ENCODE peak calls at places on chromosome 9, in five cellular contexts. T, L, C, N and E are unnamed samples.

GRCh38 chr9:99601506-99601905 is 220.2 kb upstream of the NR4A3 start:
- DNase-seq in T (no peak), L (no peak), C (no peak), N (no peak), E (peak)

GRCh38 chr9:21381752-21382339 is 3.4 kb downstream of the IFNA2 start:
- DNase-seq in T (no peak), L (no peak), C (no peak), N (no peak), E (no peak)

GRCh38 chr9:14346826-14347407 is 33.0 kb upstream of the NFIB start:
- DNase-seq in T (no peak), L (peak), C (peak), N (no peak), E (peak)

GRCh38 chr9:14082732-14083131 is 231.2 kb downstream of the NFIB start:
- DNase-seq in T (no peak), L (no peak), C (no peak), N (no peak), E (no peak)

GRCh38 chr9:134730011-134730760 is 88.6 kb downstream of the COL5A1 start:
- DNase-seq in T (no peak), L (no peak), C (peak), N (no peak), E (peak)

GRCh38 chr9:89919171-89919681 is 314.4 kb downstream of the GADD45G start:
- DNase-seq in T (no peak), L (peak), C (no peak), N (peak), E (peak)

GRCh38 chr9:12696931-12697622 is 3.9 kb downstream of the TYRP1 start:
- DNase-seq in T (no peak), L (no peak), C (no peak), N (no peak), E (no peak)

GRCh38 chr9:17906841-17907779 is 328.2 kb downstream of the SH3GL2 start:
- DNase-seq in T (peak), L (peak), C (peak), N (no peak), E (peak)

GRCh38 chr9:134284273-134284672 is 42.0 kb upstream of the RXRA start:
- DNase-seq in T (no peak), L (no peak), C (peak), N (peak), E (no peak)

GRCh38 chr9:71638627-71639026 is 129.7 kb downstream of the CEMIP2 start:
- DNase-seq in T (no peak), L (no peak), C (no peak), N (peak), E (no peak)

GRCh38 chr9:35734096-35734495 is 1.6 kb downstream of the CREB3 start:
- DNase-seq in T (no peak), L (no peak), C (no peak), N (no peak), E (no peak)

GRCh38 chr9:101512116-101512515 is 21.5 kb upstream of the RNF20 start:
- DNase-seq in T (no peak), L (no peak), C (no peak), N (no peak), E (no peak)

GRCh38 chr9:92984976-92985375 is 37.7 kb downstream of the FGD3 start:
- DNase-seq in T (no peak), L (no peak), C (no peak), N (no peak), E (no peak)

GRCh38 chr9:2050236-2050635 is 35.1 kb downstream of the SMARCA2 start:
- DNase-seq in T (no peak), L (no peak), C (no peak), N (no peak), E (no peak)

GRCh38 chr9:109802491-109802890 is 22.5 kb downstream of the PALM2AKAP2 start:
- DNase-seq in T (no peak), L (no peak), C (no peak), N (no peak), E (no peak)

GRCh38 chr9:109683521-109683920 is 96.5 kb upstream of the PALM2AKAP2 start:
- DNase-seq in T (no peak), L (no peak), C (no peak), N (no peak), E (no peak)

GRCh38 chr9:124602204-124602603 is 95.0 kb upstream of the NR5A1 start:
- DNase-seq in T (no peak), L (no peak), C (no peak), N (no peak), E (no peak)

GRCh38 chr9:6902423-6902822 is 144.7 kb downstream of the KDM4C start:
- DNase-seq in T (no peak), L (no peak), C (no peak), N (no peak), E (no peak)

GRCh38 chr9:84072621-84073180 is 92.1 kb downstream of the RMI1 start:
- DNase-seq in T (no peak), L (no peak), C (no peak), N (no peak), E (no peak)

GRCh38 chr9:127907867-127908659 is 8.7 kb upstream of the ST6GALNAC6 start:
- DNase-seq in T (no peak), L (no peak), C (peak), N (no peak), E (no peak)

GRCh38 chr9:14428781-14429230 is 114.9 kb upstream of the NFIB start:
- DNase-seq in T (peak), L (peak), C (peak), N (peak), E (peak)

GRCh38 chr9:751137-752051 is 90.1 kb upstream of the DMRT1 start:
- DNase-seq in T (no peak), L (no peak), C (no peak), N (peak), E (peak)

GRCh38 chr9:747567-747966 is 93.9 kb upstream of the DMRT1 start:
- DNase-seq in T (no peak), L (no peak), C (no peak), N (no peak), E (no peak)

GRCh38 chr9:748861-749497 is 92.5 kb upstream of the DMRT1 start:
- DNase-seq in T (no peak), L (no peak), C (no peak), N (no peak), E (no peak)

GRCh38 chr9:750264-750967 is 91.1 kb upstream of the DMRT1 start:
- DNase-seq in T (no peak), L (no peak), C (peak), N (peak), E (no peak)

DNA sequence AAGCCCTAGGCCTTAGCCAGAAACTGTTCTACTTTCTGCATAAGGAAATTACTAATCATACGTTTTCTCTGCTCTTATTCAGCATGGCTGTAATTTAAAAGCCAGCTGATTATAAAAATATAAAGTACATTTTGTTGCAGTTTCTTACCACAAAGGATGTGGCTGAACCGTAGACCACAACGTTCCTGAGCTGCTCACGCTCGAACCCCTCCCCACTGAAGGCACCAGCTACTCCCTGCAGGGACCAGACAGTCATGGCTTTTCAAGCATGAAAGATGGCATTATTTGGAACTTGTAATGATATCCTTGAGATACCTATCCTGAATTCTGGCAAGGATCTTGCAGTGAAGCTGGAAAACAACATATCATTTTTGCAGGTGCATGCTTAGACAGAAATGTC is 91.8 kb upstream of the DMRT1 start:
- DNase-seq in T (no peak), L (peak), C (no peak), N (no peak), E (no peak)
- H3K4me3 ChIP-seq in T (no peak), L (no peak), C (no peak), N (no peak), E (no peak)

GRCh38 chr9:105054488-105054887 is 126.5 kb upstream of the ABCA1 start:
- DNase-seq in T (no peak), L (no peak), C (no peak), N (no peak), E (no peak)
- H3K27ac ChIP-seq in T (no peak), L (no peak), C (no peak), N (no peak), E (no peak)

DNA sequence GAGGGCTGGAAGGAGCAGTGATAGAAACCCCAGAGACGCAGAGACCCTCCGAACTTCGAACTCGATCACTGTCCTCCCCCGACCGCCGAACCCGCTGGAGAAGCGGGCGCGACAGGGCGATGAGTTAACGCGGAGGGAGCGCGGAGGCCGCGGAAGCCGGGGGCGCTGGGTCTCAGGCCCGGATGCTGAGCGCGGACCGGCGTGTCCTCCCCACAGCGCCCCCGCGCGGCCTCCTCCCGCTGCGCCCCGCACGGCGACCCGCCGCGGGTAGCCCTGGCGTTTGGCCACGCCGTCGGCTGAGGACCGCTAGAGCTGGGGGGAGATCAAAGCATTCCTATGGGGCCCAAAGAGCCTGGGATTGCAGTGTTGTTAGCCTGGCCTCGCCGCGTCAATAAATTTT is 7.7 kb upstream of the DMRT2 start:
- DNase-seq in T (peak), L (no peak), C (peak), N (no peak), E (peak)
- H3K4me3 ChIP-seq in T (peak), L (no peak), C (peak), N (peak), E (peak)

GRCh38 chr9:130741831-130742449 is 48.4 kb downstream of the EXOSC2 start:
- DNase-seq in T (no peak), L (no peak), C (no peak), N (no peak), E (peak)
- H3K27ac ChIP-seq in T (no peak), L (no peak), C (no peak), N (no peak), E (no peak)

DNA sequence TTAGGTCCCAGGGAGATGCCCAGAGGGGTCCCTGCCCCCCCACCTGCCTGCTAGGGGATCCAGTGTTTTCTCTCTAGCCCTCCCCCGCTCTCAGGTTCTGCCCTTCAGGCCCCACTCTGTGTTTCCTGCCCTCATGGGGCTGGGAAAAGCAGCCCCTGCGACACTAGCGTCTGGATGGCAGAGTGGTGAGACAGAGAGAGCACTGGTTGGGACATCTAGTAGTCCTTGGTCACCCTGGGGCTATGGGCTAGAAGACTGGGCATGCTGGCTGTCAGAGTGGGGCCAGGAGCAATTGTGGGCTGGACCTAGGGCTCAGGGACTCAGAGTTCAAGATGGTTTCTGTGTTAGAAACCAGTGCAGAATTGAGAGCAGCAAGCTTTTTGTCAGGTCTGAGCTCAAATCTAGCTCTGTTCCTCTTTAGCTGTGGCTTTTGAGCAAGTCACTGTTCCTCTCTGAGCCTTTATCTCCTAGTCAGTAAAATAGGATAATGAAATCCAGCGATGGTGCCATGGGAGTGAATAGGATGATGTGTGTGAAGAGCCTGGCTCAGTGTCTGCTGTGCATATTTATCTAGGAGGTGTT is 39.0 kb downstream of the RGS3 start:
- DNase-seq in T (no peak), L (no peak), C (no peak), N (no peak), E (no peak)
- H3K4me3 ChIP-seq in T (no peak), L (no peak), C (peak), N (peak), E (no peak)

GRCh38 chr9:129568560-129569505 is 52.1 kb downstream of the C9orf50 start:
- DNase-seq in T (no peak), L (peak), C (peak), N (no peak), E (peak)
- H3K27ac ChIP-seq in T (peak), L (no peak), C (peak), N (peak), E (peak)

GRCh38 chr9:122217640-122218039 is 11.1 kb downstream of the LHX6 start:
- DNase-seq in T (no peak), L (no peak), C (no peak), N (no peak), E (no peak)

GRCh38 chr9:122218070-122218884 is 10.5 kb downstream of the LHX6 start:
- DNase-seq in T (no peak), L (no peak), C (no peak), N (no peak), E (no peak)

GRCh38 chr9:122219856-122220672 is 8.7 kb downstream of the LHX6 start:
- DNase-seq in T (no peak), L (peak), C (no peak), N (no peak), E (peak)

GRCh38 chr9:122220673-122221222 is 8.0 kb downstream of the LHX6 start:
- DNase-seq in T (no peak), L (peak), C (no peak), N (no peak), E (no peak)

GRCh38 chr9:122218885-122219855 is 9.6 kb downstream of the LHX6 start:
- DNase-seq in T (no peak), L (peak), C (no peak), N (no peak), E (peak)
- H3K4me3 ChIP-seq in T (no peak), L (peak), C (peak), N (peak), E (peak)

DNA sequence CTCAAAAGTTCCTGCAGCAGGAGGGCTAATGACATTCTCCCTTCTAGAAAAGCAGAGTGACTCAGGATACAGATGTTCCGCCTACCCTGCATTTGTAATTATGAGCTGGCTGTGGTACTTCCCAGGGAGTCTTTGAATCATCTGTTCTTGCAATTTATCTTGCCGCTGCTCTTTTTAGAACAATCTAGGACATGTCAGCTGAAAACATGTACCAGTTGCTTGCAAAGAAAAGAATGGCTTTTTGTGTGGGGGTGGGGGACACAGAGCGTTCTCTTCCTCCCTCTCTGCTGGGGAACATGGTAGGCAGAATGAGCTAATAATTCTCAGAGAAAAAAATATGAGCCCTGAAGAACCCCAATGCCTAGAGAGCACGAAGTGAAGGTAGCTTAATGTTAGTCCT is 51.7 kb upstream of the TUT7 start:
- DNase-seq in T (no peak), L (peak), C (no peak), N (peak), E (no peak)
- H3K27ac ChIP-seq in T (no peak), L (no peak), C (peak), N (peak), E (no peak)

DNA sequence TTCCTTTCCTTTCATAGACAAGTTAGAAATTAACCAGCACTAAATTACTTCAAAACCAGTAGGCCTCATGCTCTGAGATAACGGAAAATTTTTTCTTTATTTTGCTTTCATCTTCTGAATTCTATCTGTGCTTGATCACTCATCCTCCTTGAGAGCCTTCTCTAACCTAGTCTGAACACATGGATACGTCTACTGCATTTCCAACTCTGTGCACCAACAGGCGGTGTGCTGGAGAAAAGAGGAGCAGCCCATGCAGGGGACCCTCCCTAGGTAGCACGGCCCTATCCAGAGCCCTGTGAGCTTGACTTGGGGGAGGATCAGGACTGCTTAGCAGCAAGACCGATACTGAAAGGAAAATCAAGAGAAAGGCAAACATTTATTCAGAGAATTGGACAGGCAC is 149.8 kb downstream of the AUH start:
- DNase-seq in T (no peak), L (no peak), C (no peak), N (no peak), E (no peak)
- H3K4me3 ChIP-seq in T (no peak), L (no peak), C (no peak), N (no peak), E (no peak)

GRCh38 chr9:131635912-131636311 is 90.6 kb downstream of the PRRT1B start:
- DNase-seq in T (no peak), L (no peak), C (no peak), N (no peak), E (no peak)
- H3K27ac ChIP-seq in T (no peak), L (no peak), C (peak), N (peak), E (no peak)